ENCODE peak calls at places on chromosomes 1 and 21, in six cellular contexts. W is progenitor cell of endocrine pancreas, Y is GM12865, K is RWPE1, A is epithelial cell of esophagus, H is cardiac fibroblast. Q is an unnamed sample.

GRCh38 chr1:1665815-1666251 is 7.0 kb upstream of the CDK11B start:
- DNase-seq in A (no peak), Y (no peak), W (peak; percentile 29), K (no peak), H (no peak), Q (no peak)

GRCh38 chr1:204313675-204314074 is 46.1 kb downstream of the PLEKHA6 start:
- DNase-seq in A (no peak), Y (no peak), W (no peak), K (no peak), H (no peak), Q (no peak)

GRCh38 chr1:92944901-92945747 is 16.1 kb downstream of the DIPK1A start:
- DNase-seq in Y (no peak), H (no peak), K (no peak), W (no peak), A (no peak), Q (no peak)

GRCh38 chr21:40143822-40144525 is 276.7 kb downstream of the PCP4 start:
- DNase-seq in Y (peak; percentile 43), H (peak; percentile 55), K (peak; percentile 15), W (peak; percentile 49), A (peak; percentile 54), Q (no peak)

GRCh38 chr1:229596961-229597699 is 28.8 kb downstream of the TAF5L start:
- DNase-seq in Y (no peak), W (no peak), K (no peak), H (peak; percentile 83), A (no peak), Q (no peak)

GRCh38 chr1:240763771-240764170 is 151.8 kb upstream of the GREM2 start:
- DNase-seq in Y (no peak), W (no peak), A (no peak), K (no peak), H (no peak), Q (no peak)

GRCh38 chr1:180278791-180279432 is 48.8 kb downstream of the LHX4 start:
- DNase-seq in K (no peak), A (no peak), W (no peak), Y (no peak), H (no peak), Q (no peak)

GRCh38 chr1:200267458-200267857 is 142.4 kb downstream of the ZNF281 start:
- DNase-seq in K (no peak), H (no peak), A (no peak), Y (no peak), W (no peak), Q (no peak)

GRCh38 chr1:41381691-41382530 is 20.7 kb downstream of the FOXO6 start:
- DNase-seq in Y (no peak), W (no peak), K (peak; percentile 54), H (no peak), A (peak; percentile 31), Q (no peak)

GRCh38 chr1:23742670-23743286 is 493 bp upstream of the ELOA start:
- DNase-seq in K (no peak), H (peak; percentile 34), Y (no peak), W (no peak), A (peak; percentile 33), Q (no peak)

GRCh38 chr1:150093805-150094204 is 26.2 kb downstream of the VPS45 start:
- DNase-seq in K (no peak), A (no peak), Y (no peak), H (no peak), W (no peak), Q (no peak)

GRCh38 chr1:169472759-169473158 is 13.0 kb downstream of the SLC19A2 start:
- DNase-seq in A (no peak), K (no peak), H (no peak), W (no peak), Y (no peak), Q (no peak)

GRCh38 chr1:202101182-202101581 is 21.5 kb upstream of the GPR37L1 start:
- DNase-seq in W (no peak), Y (no peak), A (no peak), K (no peak), H (no peak), Q (no peak)

GRCh38 chr1:221290669-221291068 is 411.4 kb downstream of the HLX start:
- DNase-seq in Y (no peak), A (no peak), H (no peak), K (no peak), W (no peak), Q (no peak)

GRCh38 chr21:41706678-41707077 is 60.2 kb downstream of the RIPK4 start:
- DNase-seq in W (no peak), A (peak; percentile 48), K (peak; percentile 47), H (no peak), Y (peak; percentile 16), Q (no peak)

GRCh38 chr1:202998836-202999750 is 8.1 kb upstream of the TMEM183A start:
- DNase-seq in Y (peak; percentile 67), W (peak; percentile 28), A (peak; percentile 65), H (peak; percentile 72), K (peak; percentile 52), Q (peak; percentile 75)

GRCh38 chr21:23475518-23476189 is 2131.6 kb downstream of the MRPL39 start:
- DNase-seq in Y (no peak), H (peak; percentile 0), A (no peak), W (no peak), K (no peak), Q (no peak)

GRCh38 chr1:152907686-152908601 is at the start of gene IVL:
- DNase-seq in K (peak; percentile 76), A (peak; percentile 88), W (no peak), H (no peak), Y (peak; percentile 68), Q (no peak)

GRCh38 chr1:157278383-157279156 is 140.4 kb upstream of the ETV3 start:
- DNase-seq in H (no peak), W (no peak), K (no peak), Y (no peak), A (no peak), Q (no peak)

GRCh38 chr21:42997053-42997452 is 22.7 kb downstream of the PKNOX1 start:
- DNase-seq in W (no peak), Y (no peak), K (peak; percentile 58), H (peak; percentile 97), A (peak; percentile 86), Q (no peak)

GRCh38 chr1:175400811-175401210 is 208.2 kb upstream of the KIAA0040 start:
- DNase-seq in H (no peak), K (no peak), A (no peak), Y (no peak), W (no peak), Q (no peak)

GRCh38 chr1:84619383-84620093 is 45.3 kb upstream of the CTBS start:
- DNase-seq in K (peak; percentile 81), H (peak; percentile 89), A (peak; percentile 87), W (no peak), Y (no peak), Q (peak; percentile 41)

GRCh38 chr1:228783415-228784045 is 48.3 kb downstream of the RHOU start:
- DNase-seq in W (no peak), H (no peak), A (no peak), K (no peak), Y (no peak), Q (no peak)

GRCh38 chr1:3038571-3039181 is 17.4 kb downstream of the ACTRT2 start:
- DNase-seq in Y (no peak), H (no peak), A (no peak), W (no peak), K (no peak), Q (no peak)

GRCh38 chr1:99590578-99591209 is 55.2 kb upstream of the PALMD start:
- DNase-seq in W (no peak), H (peak; percentile 99), Y (peak; percentile 18), A (peak; percentile 86), K (peak; percentile 10), Q (no peak)

GRCh38 chr21:36753556-36753955 is 54.6 kb downstream of the SIM2 start:
- DNase-seq in W (no peak), A (peak; percentile 49), K (peak; percentile 8), Y (no peak), H (peak; percentile 81), Q (no peak)

GRCh38 chr21:36754241-36754881 is 55.4 kb downstream of the SIM2 start:
- DNase-seq in H (no peak), K (no peak), Y (no peak), W (no peak), A (no peak), Q (no peak)

GRCh38 chr21:36756527-36756926 is 57.6 kb downstream of the SIM2 start:
- DNase-seq in H (peak; percentile 73), Y (no peak), W (no peak), A (peak; percentile 19), K (no peak), Q (no peak)

GRCh38 chr21:36759348-36760083 is 60.6 kb downstream of the SIM2 start:
- DNase-seq in K (no peak), H (no peak), A (no peak), Y (no peak), W (no peak), Q (no peak)

GRCh38 chr21:36757246-36757645 is 58.3 kb downstream of the SIM2 start:
- DNase-seq in H (no peak), W (no peak), A (no peak), K (no peak), Y (no peak), Q (no peak)
- TF ChIP-seq CTCF in H (no peak), W (no peak), A (no peak), K (no peak), Y (no peak), Q (no peak)

DNA sequence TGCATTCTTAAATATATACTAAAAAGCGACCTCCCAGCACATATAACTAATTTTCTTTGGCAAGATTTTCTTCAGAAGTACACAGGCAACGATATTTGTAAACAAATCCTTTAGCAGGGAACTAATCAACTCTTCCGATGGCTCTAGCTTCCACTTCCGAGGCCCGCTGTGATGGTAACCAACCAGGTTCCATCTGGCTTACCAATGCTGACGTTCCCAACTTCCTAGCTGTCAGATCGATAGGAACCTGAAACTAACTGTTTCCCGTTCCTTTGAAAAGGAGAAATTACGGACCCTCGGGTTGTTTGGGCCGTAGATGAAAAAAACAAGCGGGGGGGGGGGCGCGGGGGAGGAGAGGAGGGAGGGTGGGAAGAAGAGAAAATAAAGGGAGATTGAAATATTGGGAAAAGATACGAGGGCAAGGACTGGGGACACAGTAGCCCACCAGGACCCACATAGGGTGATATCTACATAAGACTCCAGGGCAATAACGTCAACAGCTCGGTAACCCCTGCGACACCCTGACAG is 513 bp downstream of the GTF2B start:
- DNase-seq in H (peak; percentile 37), Y (peak; percentile 43), A (peak; percentile 48), K (no peak), W (peak; percentile 18), Q (no peak)
- TF ChIP-seq CTCF in H (no peak), Y (no peak), A (no peak), K (no peak), W (no peak), Q (no peak)

GRCh38 chr1:225811622-225812487 is 1.9 kb downstream of the EPHX1 start:
- DNase-seq in W (no peak), H (peak; percentile 48), A (peak; percentile 19), Y (no peak), K (no peak), Q (no peak)
- TF ChIP-seq CTCF in W (peak; percentile 52), H (peak; percentile 69), A (peak; percentile 30), Y (no peak), K (no peak), Q (no peak)

GRCh38 chr1:159854101-159854692 is 8.3 kb downstream of the VSIG8 start:
- DNase-seq in Y (no peak), K (no peak), W (no peak), A (peak; percentile 33), H (peak; percentile 54), Q (peak; percentile 51)

GRCh38 chr1:159848316-159848715 is 14.1 kb downstream of the VSIG8 start:
- DNase-seq in Y (no peak), K (no peak), H (no peak), W (no peak), A (no peak), Q (no peak)

GRCh38 chr1:159853417-159853816 is 9.0 kb downstream of the VSIG8 start:
- DNase-seq in H (peak; percentile 61), K (no peak), A (no peak), W (no peak), Y (no peak), Q (no peak)

GRCh38 chr1:159849972-159850371 is 12.5 kb downstream of the VSIG8 start:
- DNase-seq in Y (no peak), K (no peak), A (peak; percentile 84), W (no peak), H (peak; percentile 78), Q (no peak)

GRCh38 chr1:159851386-159851785 is 11.1 kb downstream of the VSIG8 start:
- DNase-seq in H (peak; percentile 24), A (no peak), K (no peak), Y (peak; percentile 23), W (no peak), Q (no peak)
- TF ChIP-seq CTCF in H (peak; percentile 19), A (no peak), K (no peak), Y (no peak), W (no peak), Q (no peak)

Q was measured in omental fat pad.